ENCODE peak calls at places on chromosomes 1 and 21, in ten cellular contexts. L, W, Z, E, Y, J, S, D, N and K are unnamed samples.

GRCh38 chr21:45467221-45467779 is 62.3 kb downstream of the COL18A1 start:
- DNase-seq in N (no peak), D (no peak), Z (no peak), J (no peak), W (peak), Y (no peak), L (peak), S (no peak), E (no peak), K (peak)

GRCh38 chr1:27644369-27645070 is 9.5 kb upstream of the FGR start:
- DNase-seq in J (no peak), S (no peak), L (no peak), N (no peak), W (no peak), Z (no peak), E (no peak), Y (no peak), D (no peak), K (no peak)

GRCh38 chr1:52925571-52926005 is 1.5 kb upstream of the SCP2 start:
- DNase-seq in N (no peak), S (peak), L (no peak), W (peak), E (no peak), J (peak), D (no peak), Y (no peak), Z (no peak), K (no peak)

GRCh38 chr1:203406446-203407045 is 55.6 kb upstream of the FMOD start:
- DNase-seq in N (no peak), Z (no peak), W (no peak), L (peak), E (no peak), J (peak), Y (no peak), D (no peak), S (peak), K (no peak)

GRCh38 chr1:100414693-100415092 is 62.4 kb downstream of the CDC14A start:
- DNase-seq in D (no peak), J (no peak), Y (peak), L (no peak), N (no peak), S (no peak), E (no peak), W (no peak), Z (peak), K (no peak)

GRCh38 chr1:36482724-36483388 is at the start of gene CSF3R:
- DNase-seq in E (no peak), D (no peak), J (no peak), L (no peak), Z (no peak), W (no peak), S (no peak), N (no peak), Y (no peak), K (no peak)

GRCh38 chr1:41864471-41865040 is 54.2 kb downstream of the HIVEP3 start:
- DNase-seq in E (no peak), D (no peak), Y (no peak), S (no peak), W (peak), Z (no peak), L (no peak), N (no peak), J (peak), K (no peak)

GRCh38 chr1:169928438-169929209 is 34.9 kb upstream of the SCYL3 start:
- DNase-seq in Y (peak), N (no peak), Z (no peak), S (peak), L (no peak), W (peak), J (peak), E (no peak), D (no peak), K (peak)

GRCh38 chr1:64546018-64546417 is 76.1 kb downstream of the CACHD1 start:
- DNase-seq in Y (no peak), S (no peak), L (no peak), E (no peak), W (no peak), J (no peak), N (no peak), Z (no peak), D (no peak), K (no peak)